ENCODE peak calls at places on chromosomes 6 and 20, in six cellular contexts. O is left lung, V is osteoblast, E is psoas muscle, R is transverse colon, M is endodermal cell. P is an unnamed sample.

GRCh38 chr6:41445268-41445667 is 100.9 kb upstream of the FOXP4 start:
- DNase-seq in V (peak; percentile 72), M (peak; percentile 39), R (no peak), E (no peak), O (no peak), P (no peak)

GRCh38 chr6:21500894-21501293 is 92.7 kb upstream of the SOX4 start:
- DNase-seq in V (no peak), E (no peak), M (no peak), O (no peak), R (peak; percentile 60), P (no peak)

GRCh38 chr20:44066645-44067606 is 120.1 kb downstream of the JPH2 start:
- DNase-seq in V (no peak), R (no peak), M (peak; percentile 30), O (peak; percentile 58), E (no peak), P (no peak)

GRCh38 chr6:165653196-165653595 is 9.8 kb downstream of the PDE10A start:
- DNase-seq in R (no peak), V (peak; percentile 91), M (no peak), O (peak; percentile 37), E (no peak), P (no peak)

GRCh38 chr6:56904068-56904467 is 50.8 kb upstream of the BEND6 start:
- DNase-seq in V (no peak), R (no peak), O (no peak), M (no peak), E (no peak), P (no peak)

GRCh38 chr6:6686748-6687601 is 98.5 kb downstream of the LY86 start:
- DNase-seq in O (peak; percentile 99), M (peak; percentile 99), R (peak; percentile 97), E (peak; percentile 85), V (no peak), P (peak; percentile 94)

GRCh38 chr20:6673071-6673470 is 94.4 kb upstream of the BMP2 start:
- DNase-seq in R (no peak), O (no peak), V (peak; percentile 10), M (no peak), E (no peak), P (no peak)

GRCh38 chr6:37127961-37128862 is 41.7 kb upstream of the PIM1 start:
- DNase-seq in E (no peak), O (no peak), M (peak; percentile 76), V (peak; percentile 93), R (peak; percentile 42), P (no peak)

GRCh38 chr20:62616728-62617621 is 25.3 kb upstream of the SLCO4A1 start:
- DNase-seq in V (peak; percentile 96), E (peak; percentile 75), R (peak; percentile 80), O (peak; percentile 96), M (peak; percentile 91), P (no peak)

GRCh38 chr6:154482858-154483257 is 27.6 kb downstream of the CNKSR3 start:
- DNase-seq in V (no peak), O (no peak), M (no peak), E (no peak), R (no peak), P (no peak)

GRCh38 chr6:129248976-129249375 is 366.0 kb downstream of the LAMA2 start:
- DNase-seq in O (no peak), V (no peak), M (no peak), E (no peak), R (no peak), P (no peak)

GRCh38 chr20:36454664-36455427 is 86.5 kb upstream of the MYL9 start:
- DNase-seq in O (peak; percentile 75), R (no peak), V (no peak), M (peak; percentile 75), E (peak; percentile 38), P (no peak)

GRCh38 chr6:14379568-14379967 is 262.0 kb downstream of the CD83 start:
- DNase-seq in E (no peak), V (no peak), R (no peak), M (no peak), O (no peak), P (no peak)

GRCh38 chr20:62755817-62756724 is 40.2 kb upstream of the MRGBP start:
- DNase-seq in M (no peak), V (peak; percentile 79), O (peak; percentile 54), E (peak; percentile 11), R (no peak), P (no peak)

GRCh38 chr20:10306440-10307358 is 88.1 kb downstream of the SNAP25 start:
- DNase-seq in E (no peak), R (no peak), M (no peak), V (peak; percentile 79), O (no peak), P (no peak)

GRCh38 chr6:54283877-54284860 is 24.1 kb upstream of the TINAG start:
- DNase-seq in V (no peak), O (no peak), E (no peak), R (no peak), M (no peak), P (no peak)

GRCh38 chr20:38238834-38239233 is 21.7 kb downstream of the KIAA1755 start:
- DNase-seq in E (no peak), R (no peak), M (no peak), O (no peak), V (no peak), P (no peak)

GRCh38 chr6:2862712-2863174 is 21.1 kb upstream of the SERPINB1 start:
- DNase-seq in R (no peak), V (no peak), O (no peak), M (peak; percentile 29), E (no peak), P (no peak)

GRCh38 chr20:21315138-21315537 is 12.0 kb downstream of the XRN2 start:
- DNase-seq in M (no peak), R (no peak), E (no peak), V (peak; percentile 83), O (no peak), P (no peak)

GRCh38 chr6:76843376-76843775 is 619.9 kb downstream of the HTR1B start:
- DNase-seq in R (no peak), M (no peak), V (no peak), O (no peak), E (no peak), P (no peak)

GRCh38 chr6:76840865-76841264 is 622.4 kb downstream of the HTR1B start:
- DNase-seq in R (no peak), E (no peak), O (no peak), M (no peak), V (no peak), P (no peak)

GRCh38 chr6:76839505-76839904 is 623.8 kb downstream of the HTR1B start:
- DNase-seq in E (no peak), V (no peak), O (no peak), R (no peak), M (no peak), P (no peak)

GRCh38 chr6:76837564-76837963 is 625.7 kb downstream of the HTR1B start:
- DNase-seq in V (no peak), E (no peak), M (no peak), R (no peak), O (no peak), P (no peak)

DNA sequence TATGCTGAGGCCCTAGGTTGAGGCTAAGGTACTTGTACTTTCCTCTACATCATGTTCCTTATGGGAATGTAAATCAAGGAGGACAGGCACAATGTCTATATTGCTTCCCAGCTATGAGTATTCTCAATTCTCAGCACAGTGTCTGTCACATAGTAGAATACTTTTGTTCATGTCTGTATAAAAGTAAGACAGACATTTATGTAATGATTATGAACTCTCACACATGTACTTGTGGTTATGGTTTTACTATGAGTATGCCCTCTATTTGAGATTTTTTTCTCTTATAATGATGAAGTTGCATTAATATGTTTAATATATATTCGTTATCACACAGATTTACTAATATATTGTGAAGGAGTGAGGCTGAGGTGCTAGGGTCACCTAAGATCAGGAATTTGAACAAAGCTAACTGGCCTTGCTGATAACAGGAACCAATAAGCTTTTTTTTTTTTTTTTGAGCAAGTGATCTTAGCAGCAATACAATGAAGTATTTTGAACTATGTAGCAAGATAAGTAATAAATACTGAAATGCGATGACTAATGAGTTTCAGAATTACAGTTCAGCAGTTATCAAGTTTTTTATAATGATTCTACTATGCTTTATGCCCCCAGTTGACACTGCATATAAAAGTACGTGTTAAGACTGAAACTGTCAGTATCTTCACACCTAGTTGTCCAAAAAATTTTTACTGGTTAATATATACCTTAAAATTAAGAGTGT is 623.1 kb downstream of the HTR1B start:
- DNase-seq in V (no peak), M (no peak), R (no peak), E (no peak), O (no peak), P (no peak)
- H3K9me3 ChIP-seq in V (no peaks in the 10 kb centered on the region), M (no peaks in the 10 kb centered on the region), R (no peaks in the 10 kb centered on the region), E (no peaks in the 10 kb centered on the region), O (no peaks in the 10 kb centered on the region), P (peaks cover 5% of the 10 kb centered on the region)

GRCh38 chr6:112501705-112502104 is 154.6 kb downstream of the RFPL4B start:
- DNase-seq in O (no peak), E (no peak), V (peak; percentile 21), M (no peak), R (no peak), P (no peak)

GRCh38 chr6:112503210-112503609 is 156.1 kb downstream of the RFPL4B start:
- DNase-seq in V (peak; percentile 70), M (no peak), E (no peak), R (no peak), O (no peak), P (no peak)

GRCh38 chr6:112502348-112503130 is 155.4 kb downstream of the RFPL4B start:
- DNase-seq in O (no peak), R (no peak), V (peak; percentile 60), M (no peak), E (no peak), P (no peak)
- TF ChIP-seq CTCF in O (no peak), R (peak; percentile 13), V (peak; percentile 51), M (peak; percentile 72), E (no peak), P (peak; percentile 6)

GRCh38 chr6:156948240-156948639 is 171.1 kb downstream of the ARID1B start:
- DNase-seq in V (no peak), O (no peak), R (no peak), M (no peak), E (no peak), P (no peak)

GRCh38 chr6:156946370-156946936 is 169.3 kb downstream of the ARID1B start:
- DNase-seq in R (no peak), O (no peak), V (no peak), M (no peak), E (no peak), P (no peak)

GRCh38 chr6:156950084-156950483 is 172.9 kb downstream of the ARID1B start:
- DNase-seq in R (no peak), E (no peak), V (no peak), M (no peak), O (no peak), P (no peak)

GRCh38 chr6:156949376-156949775 is 172.2 kb downstream of the ARID1B start:
- DNase-seq in R (no peak), E (no peak), M (no peak), V (no peak), O (no peak), P (no peak)

GRCh38 chr6:156948807-156949206 is 171.6 kb downstream of the ARID1B start:
- DNase-seq in E (no peak), V (no peak), O (no peak), R (no peak), M (no peak), P (no peak)
- H3K4me1 ChIP-seq in E (peaks cover 78% of the 10 kb centered on the region), V (peaks cover 50% of the 10 kb centered on the region), O (peaks cover 28% of the 10 kb centered on the region), R (peaks cover 52% of the 10 kb centered on the region), M (peaks cover 8% of the 10 kb centered on the region), P (peaks cover 31% of the 10 kb centered on the region)

DNA sequence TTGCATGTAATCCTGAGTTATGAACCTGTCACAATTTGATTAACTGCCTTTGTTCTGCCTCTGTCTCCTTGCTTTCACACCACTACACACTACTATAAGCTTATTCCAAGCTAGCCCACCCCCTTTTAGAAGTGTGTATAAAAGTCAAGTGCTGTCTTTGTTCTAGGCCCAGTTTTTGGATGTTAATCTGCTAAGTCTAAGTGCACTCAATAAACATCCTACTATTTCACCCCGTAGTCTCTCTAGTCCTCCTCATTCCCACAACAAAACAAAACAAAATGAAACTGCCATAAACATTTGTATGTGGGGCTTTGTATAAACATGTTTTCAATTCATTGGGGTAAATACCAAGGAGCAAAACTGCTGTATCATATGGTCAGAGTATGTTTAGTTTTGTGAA is 16.1 kb upstream of the SPACA1 start:
- DNase-seq in E (no peak), V (no peak), M (no peak), O (no peak), R (no peak), P (no peak)
- H3K9me3 ChIP-seq in E (peaks cover 19% of the 10 kb centered on the region), V (no peaks in the 10 kb centered on the region), M (peaks cover 36% of the 10 kb centered on the region), O (no peaks in the 10 kb centered on the region), R (peaks cover 40% of the 10 kb centered on the region), P (peaks cover 18% of the 10 kb centered on the region)